ENCODE peak calls at places on chromosomes 13 and 19, in four cellular contexts. X is ovary, M is A549, V is fibroblast of pulmonary artery. L is an unnamed sample.
A peak's percentile ranks its signal among the peaks of the same experiment; 100 is the strongest.

GRCh38 chr19:14406645-14407331 is 12.4 kb downstream of the DDX39A start:
- DNase-seq in X (no peak), M (no peak), V (no peak), L (no peak)

GRCh38 chr13:100667894-100668293 is 6.7 kb downstream of the TMTC4 start:
- DNase-seq in X (no peak), M (no peak), V (no peak), L (no peak)

GRCh38 chr19:1567116-1567847 is 843 bp downstream of the MEX3D start:
- DNase-seq in X (peak; percentile 49), M (no peak), V (peak; percentile 44), L (peak; percentile 9)

GRCh38 chr13:84925443-84925842 is 873.8 kb downstream of the SLITRK6 start:
- DNase-seq in X (no peak), M (no peak), V (no peak), L (peak; percentile 13)

GRCh38 chr19:49587227-49587626 is 3.8 kb upstream of the PRR12 start:
- DNase-seq in X (no peak), M (no peak), V (no peak), L (no peak)

GRCh38 chr13:105969761-105970160 is 565.7 kb downstream of the EFNB2 start:
- DNase-seq in X (no peak), M (peak; percentile 61), V (peak; percentile 3), L (no peak)

GRCh38 chr13:25095862-25096453 is at the start of gene PABPC3:
- DNase-seq in X (no peak), M (no peak), V (peak; percentile 5), L (no peak)

GRCh38 chr19:21084343-21084742 is 2.3 kb downstream of the ZNF714 start:
- DNase-seq in X (no peak), M (no peak), V (peak; percentile 38), L (peak; percentile 44)

GRCh38 chr19:29697523-29698261 is 17.4 kb downstream of the C19orf12 start:
- DNase-seq in X (no peak), M (no peak), V (no peak), L (no peak)

GRCh38 chr19:45884682-45885555 is 1.0 kb downstream of the IRF2BP1 start:
- DNase-seq in X (peak; percentile 58), M (no peak), V (no peak), L (no peak)